ENCODE peak calls at places on chromosomes 2 and 18, in five cellular contexts. One of them, this sample, is unnamed.

GRCh38 chr2:128548461-128548891 is 229.8 kb upstream of the HS6ST1 start:
- DNase-seq in naive B cell: no peak
- DNase-seq in non-pigmented ciliary epithelial cell: no peak
- DNase-seq in occipital lobe: no peak
- DNase-seq in NCI-H2081: no peak
- DNase-seq in this sample: no peak

GRCh38 chr2:15169326-15170038 is 391.7 kb downstream of the NBAS start:
- DNase-seq in non-pigmented ciliary epithelial cell: peak
- DNase-seq in NCI-H2081: no peak
- DNase-seq in occipital lobe: no peak
- DNase-seq in naive B cell: no peak
- DNase-seq in this sample: no peak

GRCh38 chr2:241804326-241805276 is 4.4 kb upstream of the NEU4 start:
- DNase-seq in occipital lobe: no peak
- DNase-seq in non-pigmented ciliary epithelial cell: no peak
- DNase-seq in naive B cell: peak
- DNase-seq in NCI-H2081: no peak
- DNase-seq in this sample: no peak

GRCh38 chr2:64831977-64832328 is 157.2 kb upstream of the SLC1A4 start:
- DNase-seq in occipital lobe: no peak
- DNase-seq in non-pigmented ciliary epithelial cell: no peak
- DNase-seq in naive B cell: no peak
- DNase-seq in NCI-H2081: no peak
- DNase-seq in this sample: no peak

GRCh38 chr18:59272971-59273935 is at the start of gene RAX:
- DNase-seq in occipital lobe: no peak
- DNase-seq in non-pigmented ciliary epithelial cell: no peak
- DNase-seq in NCI-H2081: no peak
- DNase-seq in naive B cell: no peak
- DNase-seq in this sample: no peak

GRCh38 chr2:237674731-237675276 is 47.4 kb downstream of the LRRFIP1 start:
- DNase-seq in occipital lobe: peak
- DNase-seq in non-pigmented ciliary epithelial cell: no peak
- DNase-seq in naive B cell: peak
- DNase-seq in NCI-H2081: peak
- DNase-seq in this sample: peak

GRCh38 chr2:231138699-231139098 is 13.9 kb upstream of the HTR2B start:
- DNase-seq in naive B cell: no peak
- DNase-seq in occipital lobe: no peak
- DNase-seq in non-pigmented ciliary epithelial cell: no peak
- DNase-seq in NCI-H2081: peak
- DNase-seq in this sample: peak

GRCh38 chr2:233047667-233048066 is 12.5 kb upstream of the INPP5D start:
- DNase-seq in non-pigmented ciliary epithelial cell: no peak
- DNase-seq in naive B cell: no peak
- DNase-seq in NCI-H2081: no peak
- DNase-seq in occipital lobe: peak
- DNase-seq in this sample: no peak

GRCh38 chr2:64063454-64063853 is 44.2 kb upstream of the VPS54 start:
- DNase-seq in naive B cell: no peak
- DNase-seq in non-pigmented ciliary epithelial cell: no peak
- DNase-seq in NCI-H2081: no peak
- DNase-seq in occipital lobe: no peak
- DNase-seq in this sample: peak

GRCh38 chr2:26072925-26073768 is 39.3 kb downstream of the RAB10 start:
- DNase-seq in naive B cell: no peak
- DNase-seq in NCI-H2081: no peak
- DNase-seq in occipital lobe: no peak
- DNase-seq in non-pigmented ciliary epithelial cell: no peak
- DNase-seq in this sample: no peak

GRCh38 chr2:181576431-181576830 is 80.5 kb downstream of the CERKL start:
- DNase-seq in occipital lobe: no peak
- DNase-seq in naive B cell: no peak
- DNase-seq in NCI-H2081: no peak
- DNase-seq in non-pigmented ciliary epithelial cell: no peak
- DNase-seq in this sample: no peak